ENCODE peak calls at places on chromosomes 2 and 18, in nine cellular contexts. I is AG20443, L is NCI-H524, Y is frontal cortex, O is GM23248, Q is HTR-8/SVneo, N is tibial nerve, T is iPS-NIHi11, W is T-helper 17 cell. B is an unnamed sample.
A peak's percentile ranks its signal among the peaks of the same experiment; 100 is the strongest.

GRCh38 chr2:12665334-12665733 is 51.4 kb upstream of the TRIB2 start:
- DNase-seq in O (peak; percentile 42), Y (no peak), Q (no peak), L (no peak), W (no peak), N (no peak), T (no peak), I (no peak), B (no peak)

GRCh38 chr2:239035361-239035814 is 187.5 kb downstream of the TWIST2 start:
- DNase-seq in W (peak; percentile 56), O (peak; percentile 59), Q (peak; percentile 80), Y (peak; percentile 90), I (peak; percentile 95), T (peak; percentile 99), L (no peak), N (peak; percentile 57), B (peak; percentile 32)

GRCh38 chr18:23640023-23640422 is 22.7 kb downstream of the ANKRD29 start:
- DNase-seq in T (no peak), Y (no peak), O (no peak), Q (no peak), W (no peak), I (no peak), L (no peak), N (no peak), B (no peak)

GRCh38 chr2:186459009-186459408 is 27.1 kb upstream of the ZC3H15 start:
- DNase-seq in O (peak; percentile 50), W (no peak), N (no peak), T (no peak), I (no peak), Q (no peak), L (no peak), Y (no peak), B (no peak)

GRCh38 chr2:11702946-11703345 is 33.0 kb upstream of the NTSR2 start:
- DNase-seq in O (no peak), T (no peak), Q (no peak), N (no peak), Y (no peak), W (no peak), I (no peak), L (no peak), B (no peak)

GRCh38 chr2:12303181-12304030 is 413.3 kb upstream of the TRIB2 start:
- DNase-seq in L (no peak), I (no peak), T (no peak), Q (peak; percentile 63), N (no peak), O (peak; percentile 37), Y (no peak), W (no peak), B (no peak)

GRCh38 chr2:156087875-156088274 is 244.6 kb downstream of the NR4A2 start:
- DNase-seq in T (no peak), N (no peak), I (no peak), L (no peak), Y (no peak), W (no peak), Q (no peak), O (peak; percentile 25), B (no peak)

GRCh38 chr2:215366440-215367032 is 54.7 kb downstream of the ATIC start:
- DNase-seq in Y (no peak), N (no peak), L (no peak), T (no peak), Q (no peak), I (no peak), O (no peak), W (no peak), B (no peak)

GRCh38 chr2:182242561-182242960 is 184.3 kb downstream of the PDE1A start:
- DNase-seq in N (no peak), Q (no peak), I (no peak), T (no peak), W (no peak), L (no peak), Y (no peak), O (no peak), B (no peak)

GRCh38 chr2:231102772-231103171 is 22.1 kb downstream of the HTR2B start:
- DNase-seq in Q (no peak), N (no peak), O (peak; percentile 60), T (no peak), Y (no peak), W (no peak), I (no peak), L (no peak), B (no peak)

GRCh38 chr2:180334514-180334913 is 327.4 kb upstream of the CWC22 start:
- DNase-seq in W (no peak), Q (no peak), Y (no peak), L (no peak), N (no peak), O (no peak), I (no peak), T (no peak), B (no peak)

GRCh38 chr18:55421612-55422381 is 166.2 kb downstream of the TCF4 start:
- DNase-seq in Q (no peak), T (no peak), L (no peak), W (no peak), N (peak; percentile 33), I (peak; percentile 39), Y (no peak), O (peak; percentile 77), B (no peak)

GRCh38 chr2:223034241-223034933 is 17.6 kb upstream of the KCNE4 start:
- DNase-seq in W (no peak), Y (no peak), I (no peak), T (no peak), L (no peak), O (no peak), N (no peak), Q (no peak), B (no peak)

GRCh38 chr2:109063326-109063670 is 65.7 kb upstream of the SH3RF3 start:
- DNase-seq in O (no peak), L (no peak), W (no peak), Y (no peak), T (peak; percentile 55), Q (no peak), N (no peak), I (no peak), B (no peak)

GRCh38 chr2:64645014-64645418 is 8.7 kb downstream of the SERTAD2 start:
- DNase-seq in W (no peak), L (peak; percentile 57), Y (no peak), Q (peak; percentile 62), T (peak; percentile 77), I (peak; percentile 66), O (peak; percentile 86), N (peak; percentile 35), B (peak; percentile 48)

GRCh38 chr18:12598181-12598921 is 59.6 kb downstream of the SPIRE1 start:
- DNase-seq in T (no peak), Q (no peak), L (no peak), I (peak; percentile 18), Y (no peak), O (peak; percentile 76), W (no peak), N (no peak), B (no peak)

GRCh38 chr2:173797586-173798263 is 167.4 kb downstream of the SP3 start:
- DNase-seq in I (no peak), Q (no peak), L (no peak), O (no peak), Y (no peak), N (no peak), T (peak; percentile 50), W (no peak), B (no peak)

GRCh38 chr2:55862673-55863390 is 60.8 kb downstream of the EFEMP1 start:
- DNase-seq in Q (peak; percentile 80), Y (no peak), I (peak; percentile 81), W (no peak), T (no peak), L (no peak), O (peak; percentile 99), N (peak; percentile 67), B (no peak)

GRCh38 chr18:3790702-3791101 is 340.7 kb downstream of the TGIF1 start:
- DNase-seq in I (no peak), O (no peak), Q (peak; percentile 69), T (no peak), N (no peak), L (no peak), Y (no peak), W (no peak), B (no peak)

GRCh38 chr2:101820519-101820918 is 123.0 kb downstream of the MAP4K4 start:
- DNase-seq in Q (no peak), L (no peak), O (peak; percentile 91), N (no peak), T (no peak), Y (no peak), W (no peak), I (peak; percentile 54), B (no peak)

GRCh38 chr2:109690822-109691541 is 76.8 kb downstream of the SOWAHC start:
- DNase-seq in Y (no peak), T (no peak), N (no peak), W (no peak), I (no peak), L (no peak), Q (no peak), O (no peak), B (peak; percentile 51)

GRCh38 chr2:14944562-14945346 is 312.2 kb downstream of the LRATD1 start:
- DNase-seq in W (no peak), Q (no peak), I (peak; percentile 12), L (peak; percentile 91), T (peak; percentile 62), N (no peak), O (peak; percentile 47), Y (no peak), B (no peak)

GRCh38 chr18:57846258-57846657 is 43.1 kb upstream of the ATP8B1 start:
- DNase-seq in W (no peak), Y (no peak), T (peak; percentile 22), O (peak; percentile 69), L (no peak), Q (peak; percentile 58), I (peak; percentile 59), N (no peak), B (no peak)

GRCh38 chr2:161243873-161244272 is 64.4 kb upstream of the PSMD14 start:
- DNase-seq in Y (no peak), N (no peak), I (no peak), Q (no peak), O (no peak), L (no peak), T (no peak), W (no peak), B (no peak)

GRCh38 chr2:45178359-45178758 is 169.1 kb upstream of the SIX2 start:
- DNase-seq in T (no peak), W (no peak), Y (no peak), I (no peak), L (no peak), O (peak; percentile 76), N (no peak), Q (no peak), B (no peak)

GRCh38 chr2:3171564-3172264 is 205.9 kb downstream of the EIPR1 start:
- DNase-seq in I (no peak), N (no peak), T (no peak), L (no peak), Q (no peak), W (no peak), Y (no peak), O (no peak), B (no peak)

GRCh38 chr2:86490245-86490644 is 49.1 kb downstream of the KDM3A start:
- DNase-seq in N (no peak), Q (no peak), T (no peak), Y (no peak), W (no peak), I (no peak), L (no peak), O (no peak), B (no peak)

B was measured in heart right ventricle.